ENCODE peak calls at places on chromosomes 12 and 14, in four cellular contexts. J, V, D and K are unnamed samples.
A peak's percentile ranks its signal among the peaks of the same experiment; 100 is the strongest.

GRCh38 chr12:92786045-92786444 is 83.3 kb downstream of the PLEKHG7 start:
- DNase-seq in D (no peak), J (no peak), V (no peak), K (no peak)

GRCh38 chr12:39272934-39273770 is 169.8 kb downstream of the KIF21A start:
- DNase-seq in J (peak; percentile 4), V (no peak), D (no peak), K (no peak)

GRCh38 chr12:12098689-12099010 is 27.9 kb downstream of the BCL2L14 start:
- DNase-seq in D (no peak), V (no peak), J (no peak), K (no peak)

GRCh38 chr12:89573081-89573810 is 47.4 kb upstream of the POC1B start:
- DNase-seq in V (no peak), D (no peak), J (no peak), K (no peak)

GRCh38 chr12:110005319-110005973 is 6.2 kb downstream of the ANKRD13A start:
- DNase-seq in D (no peak), V (no peak), J (no peak), K (no peak)

GRCh38 chr14:38387821-38388220 is 131.9 kb upstream of the CLEC14A start:
- DNase-seq in D (no peak), J (no peak), V (no peak), K (no peak)

GRCh38 chr12:78149459-78149858 is 318.8 kb downstream of the NAV3 start:
- DNase-seq in V (peak; percentile 56), J (no peak), D (no peak), K (peak; percentile 34)

GRCh38 chr14:50060871-50061663 is 55.3 kb downstream of the VCPKMT start:
- DNase-seq in D (peak; percentile 86), J (peak; percentile 78), V (no peak), K (no peak)

GRCh38 chr12:77816196-77816595 is 14.5 kb upstream of the NAV3 start:
- DNase-seq in D (no peak), V (no peak), J (no peak), K (no peak)

GRCh38 chr12:63047146-63047545 is 103.9 kb downstream of the AVPR1A start:
- DNase-seq in D (no peak), J (no peak), V (no peak), K (no peak)

GRCh38 chr12:14403711-14404164 is 38.3 kb downstream of the ATF7IP start:
- DNase-seq in D (no peak), V (peak; percentile 81), J (no peak), K (peak; percentile 43)

GRCh38 chr14:39094515-39094914 is 8.5 kb downstream of the SEC23A start:
- DNase-seq in D (no peak), J (no peak), V (no peak), K (no peak)

GRCh38 chr14:27730204-27730603 is 1036.4 kb upstream of the FOXG1 start:
- DNase-seq in J (no peak), D (no peak), V (no peak), K (no peak)

GRCh38 chr12:132524405-132524804 is 34.5 kb downstream of the FBRSL1 start:
- DNase-seq in D (no peak), J (no peak), V (no peak), K (no peak)

GRCh38 chr12:105580841-105581352 is 250.4 kb downstream of the C12orf75 start:
- DNase-seq in V (no peak), D (no peak), J (no peak), K (no peak)